ENCODE peak calls at places on chromosomes 6 and 20, in four cellular contexts. H is globus pallidus; T is cardiac fibroblast; R is CD8-positive, alpha-beta memory T cell. G is an unnamed sample.

GRCh38 chr6:138109042-138109997 is 2.1 kb upstream of the PERP start:
- DNase-seq in H (peak), T (peak), R (peak), G (peak)

GRCh38 chr6:2976571-2977085 is 5.3 kb upstream of the SERPINB6 start:
- DNase-seq in H (no peak), T (peak), R (no peak), G (peak)

GRCh38 chr6:144351741-144352140 is 66.6 kb downstream of the UTRN start:
- DNase-seq in H (no peak), T (no peak), R (no peak), G (no peak)

GRCh38 chr6:119608994-119609393 is 259.4 kb upstream of the MAN1A1 start:
- DNase-seq in H (no peak), T (no peak), R (no peak), G (no peak)

GRCh38 chr6:166003569-166003968 is 164.1 kb downstream of the TBXT start:
- DNase-seq in H (no peak), T (peak), R (no peak), G (no peak)

GRCh38 chr20:41353530-41353929 is 12.9 kb downstream of the LPIN3 start:
- DNase-seq in H (no peak), T (no peak), R (no peak), G (no peak)

GRCh38 chr20:2713285-2713684 is 20.7 kb downstream of the EBF4 start:
- DNase-seq in H (no peak), T (no peak), R (no peak), G (no peak)

GRCh38 chr6:153401751-153402150 is 270.7 kb upstream of the RGS17 start:
- DNase-seq in H (no peak), T (no peak), R (no peak), G (no peak)

GRCh38 chr20:37486186-37486999 is 34.7 kb upstream of the NNAT start:
- DNase-seq in H (no peak), T (no peak), R (no peak), G (no peak)

GRCh38 chr20:59235226-59235625 is 65.2 kb upstream of the EDN3 start:
- DNase-seq in H (no peak), T (no peak), R (no peak), G (no peak)

GRCh38 chr20:53582574-53583351 is 10.9 kb downstream of the ZNF217 start:
- DNase-seq in H (no peak), T (peak), R (peak), G (peak)

GRCh38 chr6:116883005-116883404 is 6.0 kb downstream of the RFX6 start:
- DNase-seq in H (no peak), T (no peak), R (no peak), G (no peak)

GRCh38 chr6:3023663-3024483 is 24.2 kb downstream of the NQO2 start:
- DNase-seq in H (peak), T (peak), R (peak), G (peak)

GRCh38 chr6:55957961-55958422 is 82.6 kb upstream of the BMP5 start:
- DNase-seq in H (no peak), T (peak), R (no peak), G (no peak)

GRCh38 chr6:161091151-161091550 is 99.6 kb downstream of the MAP3K4 start:
- DNase-seq in H (no peak), T (no peak), R (no peak), G (no peak)

GRCh38 chr6:109740787-109741186 is 49.7 kb downstream of the FIG4 start:
- DNase-seq in H (no peak), T (no peak), R (no peak), G (no peak)

GRCh38 chr20:9506337-9506821 is 8.0 kb upstream of the LAMP5 start:
- DNase-seq in H (no peak), T (no peak), R (no peak), G (no peak)

GRCh38 chr6:7165736-7166296 is 58.1 kb downstream of the RREB1 start:
- DNase-seq in H (no peak), T (no peak), R (no peak), G (no peak)

GRCh38 chr20:49987015-49987867 is 4.5 kb downstream of the SNAI1 start:
- DNase-seq in H (no peak), T (no peak), R (no peak), G (no peak)

GRCh38 chr6:163354779-163355431 is 59.6 kb upstream of the QKI start:
- DNase-seq in H (peak), T (peak), R (no peak), G (no peak)

GRCh38 chr6:40550096-40550731 is 37.0 kb downstream of the LRFN2 start:
- DNase-seq in H (peak), T (peak), R (no peak), G (peak)

GRCh38 chr20:461254-462198 is 807 bp downstream of the TBC1D20 start:
- DNase-seq in H (no peak), T (peak), R (peak), G (peak)

GRCh38 chr20:14616003-14616402 is 278.6 kb upstream of the FLRT3 start:
- DNase-seq in H (no peak), T (no peak), R (no peak), G (no peak)

GRCh38 chr6:56459030-56459805 is 183.5 kb downstream of the DST start:
- DNase-seq in H (no peak), T (no peak), R (no peak), G (no peak)

GRCh38 chr6:37980222-37980595 is 160.7 kb downstream of the ZFAND3 start:
- DNase-seq in H (peak), T (peak), R (no peak), G (no peak)

GRCh38 chr6:108872001-108872974 is 24.1 kb downstream of the ARMC2 start:
- DNase-seq in H (no peak), T (no peak), R (peak), G (peak)

GRCh38 chr20:36128463-36129176 is 25.9 kb upstream of the EPB41L1 start:
- DNase-seq in H (no peak), T (peak), R (no peak), G (no peak)

GRCh38 chr20:56945057-56945456 is 316.0 kb downstream of the TFAP2C start:
- DNase-seq in H (no peak), T (no peak), R (no peak), G (no peak)

GRCh38 chr6:129637340-129638054 is 72.5 kb downstream of the ARHGAP18 start:
- DNase-seq in H (no peak), T (no peak), R (no peak), G (no peak)

GRCh38 chr6:35754452-35755321 is 17.9 kb downstream of the ARMC12 start:
- DNase-seq in H (no peak), T (no peak), R (no peak), G (no peak)

GRCh38 chr6:3281669-3282460 is 23.1 kb downstream of the PSMG4 start:
- DNase-seq in H (no peak), T (peak), R (peak), G (no peak)

GRCh38 chr6:112085666-112086065 is 1.6 kb downstream of the TUBE1 start:
- DNase-seq in H (no peak), T (peak), R (no peak), G (no peak)

GRCh38 chr6:149190228-149190831 is 127.2 kb upstream of the TAB2 start:
- DNase-seq in H (no peak), T (peak), R (peak), G (peak)